ENCODE peak calls at places on chromosomes 1 and 21, in seven cellular contexts. One of them, this sample, is unnamed.

GRCh38 chr1:27360159-27361043 is 6.4 kb downstream of the MAP3K6 start:
- DNase-seq in NCI-H345: no peak
- DNase-seq in transverse colon: peak
- DNase-seq in psoas muscle: no peak
- DNase-seq in NCI-H1092: no peak
- DNase-seq in Right ventricle myocardium superior: peak
- DNase-seq in activated CD4-positive, alpha-beta T cell treated with anti-CD3 and anti-CD28 coated beads for 36 hours: peak
- DNase-seq in this sample: no peak

GRCh38 chr1:46767649-46768282 is 31.1 kb upstream of the CYP4B1 start:
- DNase-seq in NCI-H345: no peak
- DNase-seq in transverse colon: no peak
- DNase-seq in psoas muscle: no peak
- DNase-seq in NCI-H1092: no peak
- DNase-seq in Right ventricle myocardium superior: no peak
- DNase-seq in activated CD4-positive, alpha-beta T cell treated with anti-CD3 and anti-CD28 coated beads for 36 hours: no peak
- DNase-seq in this sample: peak

GRCh38 chr1:115092214-115092613 is 2.9 kb upstream of the TSPAN2 start:
- DNase-seq in NCI-H345: no peak
- DNase-seq in transverse colon: no peak
- DNase-seq in psoas muscle: no peak
- DNase-seq in NCI-H1092: no peak
- DNase-seq in Right ventricle myocardium superior: no peak
- DNase-seq in activated CD4-positive, alpha-beta T cell treated with anti-CD3 and anti-CD28 coated beads for 36 hours: no peak
- DNase-seq in this sample: no peak

GRCh38 chr1:15975358-15975804 is 520 bp downstream of the ZBTB17 start:
- DNase-seq in NCI-H345: peak
- DNase-seq in transverse colon: peak
- DNase-seq in psoas muscle: peak
- DNase-seq in NCI-H1092: peak
- DNase-seq in Right ventricle myocardium superior: peak
- DNase-seq in activated CD4-positive, alpha-beta T cell treated with anti-CD3 and anti-CD28 coated beads for 36 hours: peak
- DNase-seq in this sample: peak

GRCh38 chr1:226618380-226618779 is 69.8 kb downstream of the STUM start:
- DNase-seq in NCI-H345: no peak
- DNase-seq in transverse colon: no peak
- DNase-seq in psoas muscle: peak
- DNase-seq in NCI-H1092: no peak
- DNase-seq in Right ventricle myocardium superior: no peak
- DNase-seq in activated CD4-positive, alpha-beta T cell treated with anti-CD3 and anti-CD28 coated beads for 36 hours: no peak
- DNase-seq in this sample: no peak

GRCh38 chr1:162536511-162536910 is 25.0 kb upstream of the UAP1 start:
- DNase-seq in NCI-H345: no peak
- DNase-seq in transverse colon: no peak
- DNase-seq in psoas muscle: no peak
- DNase-seq in NCI-H1092: no peak
- DNase-seq in Right ventricle myocardium superior: no peak
- DNase-seq in activated CD4-positive, alpha-beta T cell treated with anti-CD3 and anti-CD28 coated beads for 36 hours: peak
- DNase-seq in this sample: no peak

GRCh38 chr1:44786138-44786840 is 1.7 kb downstream of the BEST4 start:
- DNase-seq in NCI-H345: no peak
- DNase-seq in transverse colon: peak
- DNase-seq in psoas muscle: peak
- DNase-seq in NCI-H1092: no peak
- DNase-seq in Right ventricle myocardium superior: peak
- DNase-seq in activated CD4-positive, alpha-beta T cell treated with anti-CD3 and anti-CD28 coated beads for 36 hours: peak
- DNase-seq in this sample: peak

GRCh38 chr1:115642168-115643072 is 650 bp downstream of the VANGL1 start:
- DNase-seq in NCI-H345: peak
- DNase-seq in transverse colon: peak
- DNase-seq in psoas muscle: peak
- DNase-seq in NCI-H1092: peak
- DNase-seq in Right ventricle myocardium superior: peak
- DNase-seq in activated CD4-positive, alpha-beta T cell treated with anti-CD3 and anti-CD28 coated beads for 36 hours: peak
- DNase-seq in this sample: peak

GRCh38 chr21:23951251-23951650 is 1656.0 kb downstream of the MRPL39 start:
- DNase-seq in NCI-H345: no peak
- DNase-seq in transverse colon: no peak
- DNase-seq in psoas muscle: no peak
- DNase-seq in NCI-H1092: no peak
- DNase-seq in Right ventricle myocardium superior: no peak
- DNase-seq in activated CD4-positive, alpha-beta T cell treated with anti-CD3 and anti-CD28 coated beads for 36 hours: no peak
- DNase-seq in this sample: no peak

GRCh38 chr1:116243673-116244101 is 129.4 kb upstream of the ATP1A1 start:
- DNase-seq in NCI-H345: no peak
- DNase-seq in transverse colon: no peak
- DNase-seq in psoas muscle: no peak
- DNase-seq in NCI-H1092: no peak
- DNase-seq in Right ventricle myocardium superior: no peak
- DNase-seq in activated CD4-positive, alpha-beta T cell treated with anti-CD3 and anti-CD28 coated beads for 36 hours: no peak
- DNase-seq in this sample: peak

GRCh38 chr1:237386362-237387143 is 344.6 kb downstream of the RYR2 start:
- DNase-seq in NCI-H345: peak
- DNase-seq in transverse colon: no peak
- DNase-seq in psoas muscle: no peak
- DNase-seq in NCI-H1092: no peak
- DNase-seq in Right ventricle myocardium superior: no peak
- DNase-seq in activated CD4-positive, alpha-beta T cell treated with anti-CD3 and anti-CD28 coated beads for 36 hours: no peak
- DNase-seq in this sample: peak

GRCh38 chr1:89681045-89681729 is 48.3 kb downstream of the LRRC8C start:
- DNase-seq in NCI-H345: no peak
- DNase-seq in transverse colon: no peak
- DNase-seq in psoas muscle: no peak
- DNase-seq in NCI-H1092: no peak
- DNase-seq in Right ventricle myocardium superior: no peak
- DNase-seq in activated CD4-positive, alpha-beta T cell treated with anti-CD3 and anti-CD28 coated beads for 36 hours: no peak
- DNase-seq in this sample: no peak

GRCh38 chr1:112688781-112689193 is 14.3 kb downstream of the MOV10 start:
- DNase-seq in NCI-H345: no peak
- DNase-seq in transverse colon: no peak
- DNase-seq in psoas muscle: peak
- DNase-seq in NCI-H1092: no peak
- DNase-seq in Right ventricle myocardium superior: peak
- DNase-seq in activated CD4-positive, alpha-beta T cell treated with anti-CD3 and anti-CD28 coated beads for 36 hours: no peak
- DNase-seq in this sample: no peak

GRCh38 chr1:193060938-193061337 is 1.5 kb downstream of the RO60 start:
- DNase-seq in NCI-H345: no peak
- DNase-seq in transverse colon: no peak
- DNase-seq in psoas muscle: no peak
- DNase-seq in NCI-H1092: no peak
- DNase-seq in Right ventricle myocardium superior: no peak
- DNase-seq in activated CD4-positive, alpha-beta T cell treated with anti-CD3 and anti-CD28 coated beads for 36 hours: peak
- DNase-seq in this sample: no peak

GRCh38 chr1:88801575-88802208 is 89.7 kb downstream of the GTF2B start:
- DNase-seq in NCI-H345: no peak
- DNase-seq in transverse colon: no peak
- DNase-seq in psoas muscle: no peak
- DNase-seq in NCI-H1092: no peak
- DNase-seq in Right ventricle myocardium superior: no peak
- DNase-seq in activated CD4-positive, alpha-beta T cell treated with anti-CD3 and anti-CD28 coated beads for 36 hours: no peak
- DNase-seq in this sample: peak

GRCh38 chr1:113123737-113124136 is 50.7 kb downstream of the LRIG2 start:
- DNase-seq in NCI-H345: no peak
- DNase-seq in transverse colon: no peak
- DNase-seq in psoas muscle: no peak
- DNase-seq in NCI-H1092: no peak
- DNase-seq in Right ventricle myocardium superior: no peak
- DNase-seq in activated CD4-positive, alpha-beta T cell treated with anti-CD3 and anti-CD28 coated beads for 36 hours: no peak
- DNase-seq in this sample: no peak

GRCh38 chr1:3113741-3114056 is 44.7 kb downstream of the PRDM16 start:
- DNase-seq in NCI-H345: no peak
- DNase-seq in transverse colon: no peak
- DNase-seq in psoas muscle: no peak
- DNase-seq in NCI-H1092: no peak
- DNase-seq in Right ventricle myocardium superior: no peak
- DNase-seq in activated CD4-positive, alpha-beta T cell treated with anti-CD3 and anti-CD28 coated beads for 36 hours: no peak
- DNase-seq in this sample: no peak

GRCh38 chr1:85607126-85607912 is 26.8 kb downstream of the CCN1 start:
- DNase-seq in NCI-H345: no peak
- DNase-seq in transverse colon: no peak
- DNase-seq in psoas muscle: no peak
- DNase-seq in NCI-H1092: no peak
- DNase-seq in Right ventricle myocardium superior: no peak
- DNase-seq in activated CD4-positive, alpha-beta T cell treated with anti-CD3 and anti-CD28 coated beads for 36 hours: no peak
- DNase-seq in this sample: peak

GRCh38 chr1:44531785-44532566 is 126.9 kb downstream of the RNF220 start:
- DNase-seq in NCI-H345: no peak
- DNase-seq in transverse colon: no peak
- DNase-seq in psoas muscle: no peak
- DNase-seq in NCI-H1092: no peak
- DNase-seq in Right ventricle myocardium superior: no peak
- DNase-seq in activated CD4-positive, alpha-beta T cell treated with anti-CD3 and anti-CD28 coated beads for 36 hours: peak
- DNase-seq in this sample: peak

GRCh38 chr21:21163904-21164303 is 165.7 kb downstream of the NCAM2 start:
- DNase-seq in NCI-H345: peak
- DNase-seq in transverse colon: peak
- DNase-seq in psoas muscle: no peak
- DNase-seq in NCI-H1092: peak
- DNase-seq in Right ventricle myocardium superior: no peak
- DNase-seq in activated CD4-positive, alpha-beta T cell treated with anti-CD3 and anti-CD28 coated beads for 36 hours: peak
- DNase-seq in this sample: peak

GRCh38 chr21:30580132-30580531 is 10.1 kb downstream of the KRTAP22-2 start:
- DNase-seq in NCI-H345: no peak
- DNase-seq in transverse colon: no peak
- DNase-seq in psoas muscle: no peak
- DNase-seq in NCI-H1092: no peak
- DNase-seq in Right ventricle myocardium superior: no peak
- DNase-seq in activated CD4-positive, alpha-beta T cell treated with anti-CD3 and anti-CD28 coated beads for 36 hours: no peak
- DNase-seq in this sample: no peak

GRCh38 chr1:182279724-182280506 is 111.7 kb downstream of the GLUL start:
- DNase-seq in NCI-H345: peak
- DNase-seq in transverse colon: no peak
- DNase-seq in psoas muscle: peak
- DNase-seq in NCI-H1092: peak
- DNase-seq in Right ventricle myocardium superior: peak
- DNase-seq in activated CD4-positive, alpha-beta T cell treated with anti-CD3 and anti-CD28 coated beads for 36 hours: no peak
- DNase-seq in this sample: peak

GRCh38 chr1:235342471-235342870 is 14.1 kb downstream of the GGPS1 start:
- DNase-seq in NCI-H345: no peak
- DNase-seq in transverse colon: no peak
- DNase-seq in psoas muscle: no peak
- DNase-seq in NCI-H1092: no peak
- DNase-seq in Right ventricle myocardium superior: no peak
- DNase-seq in activated CD4-positive, alpha-beta T cell treated with anti-CD3 and anti-CD28 coated beads for 36 hours: no peak
- DNase-seq in this sample: no peak

GRCh38 chr21:31557956-31558838 is 101.3 kb upstream of the SOD1 start:
- DNase-seq in NCI-H345: peak
- DNase-seq in transverse colon: peak
- DNase-seq in psoas muscle: no peak
- DNase-seq in NCI-H1092: peak
- DNase-seq in Right ventricle myocardium superior: no peak
- DNase-seq in activated CD4-positive, alpha-beta T cell treated with anti-CD3 and anti-CD28 coated beads for 36 hours: peak
- DNase-seq in this sample: peak

GRCh38 chr1:16078925-16079656 is 5.6 kb upstream of the FAM131C start:
- DNase-seq in NCI-H345: peak
- DNase-seq in transverse colon: peak
- DNase-seq in psoas muscle: peak
- DNase-seq in NCI-H1092: peak
- DNase-seq in Right ventricle myocardium superior: peak
- DNase-seq in activated CD4-positive, alpha-beta T cell treated with anti-CD3 and anti-CD28 coated beads for 36 hours: peak
- DNase-seq in this sample: peak

GRCh38 chr1:21779613-21780521 is 3.1 kb downstream of the USP48 start:
- DNase-seq in NCI-H345: no peak
- DNase-seq in transverse colon: no peak
- DNase-seq in psoas muscle: no peak
- DNase-seq in NCI-H1092: no peak
- DNase-seq in Right ventricle myocardium superior: no peak
- DNase-seq in activated CD4-positive, alpha-beta T cell treated with anti-CD3 and anti-CD28 coated beads for 36 hours: peak
- DNase-seq in this sample: no peak

GRCh38 chr1:235708390-235708962 is 58.9 kb upstream of the GNG4 start:
- DNase-seq in NCI-H345: no peak
- DNase-seq in transverse colon: no peak
- DNase-seq in psoas muscle: no peak
- DNase-seq in NCI-H1092: no peak
- DNase-seq in Right ventricle myocardium superior: no peak
- DNase-seq in activated CD4-positive, alpha-beta T cell treated with anti-CD3 and anti-CD28 coated beads for 36 hours: peak
- DNase-seq in this sample: peak

GRCh38 chr1:234258071-234258470 is 115.2 kb upstream of the COA6 start:
- DNase-seq in NCI-H345: no peak
- DNase-seq in transverse colon: no peak
- DNase-seq in psoas muscle: no peak
- DNase-seq in NCI-H1092: no peak
- DNase-seq in Right ventricle myocardium superior: no peak
- DNase-seq in activated CD4-positive, alpha-beta T cell treated with anti-CD3 and anti-CD28 coated beads for 36 hours: no peak
- DNase-seq in this sample: no peak